ENCODE peak calls at places on chromosomes 5 and 9, in four cellular contexts. K is uterus; N is stimulated activated CD8-positive, alpha-beta memory T cell treated with anti-CD3 and anti-CD28 coated beads, Interleukin-7, amount 100 ng/mL, for 24 hours; L is stimulated activated CD4-positive, alpha-beta T cell treated with anti-CD3 and anti-CD28 coated beads, Interleukin-1b, Interleukin-23, amount 100 ng/mL, for 1 hour. Q is an unnamed sample.

GRCh38 chr5:94885931-94886330 is 267.5 kb downstream of the SLF1 start:
- DNase-seq in L (no peak), N (no peak), K (no peak), Q (no peak)

GRCh38 chr5:60024104-60024503 is 130.6 kb upstream of the PDE4D start:
- DNase-seq in N (no peak), K (no peak), L (no peak), Q (no peak)

GRCh38 chr9:98009926-98010325 is 26.8 kb downstream of the ANP32B start:
- DNase-seq in L (no peak), K (peak), N (no peak), Q (no peak)

GRCh38 chr5:55220433-55221185 is 6.5 kb downstream of the MCIDAS start:
- DNase-seq in K (no peak), N (no peak), L (no peak), Q (no peak)

GRCh38 chr9:131418143-131419028 is 24.5 kb downstream of the PRRC2B start:
- DNase-seq in N (no peak), K (no peak), L (no peak), Q (no peak)

GRCh38 chr9:129694265-129694664 is 28.8 kb downstream of the PRRX2 start:
- DNase-seq in N (no peak), K (no peak), L (no peak), Q (peak)

GRCh38 chr5:171484460-171484899 is 65.0 kb downstream of the FGF18 start:
- DNase-seq in K (peak), L (peak), N (peak), Q (peak)

GRCh38 chr9:137243626-137244485 is 2.8 kb downstream of the TUBB4B start:
- DNase-seq in K (no peak), L (no peak), N (no peak), Q (peak)